ENCODE peak calls at places on chromosome 2, in eight cellular contexts. X is iris pigment epithelial cell, L is GF-D8, W is aorta, C is left kidney, O is AG04450, P is NCI-H1092, G is AG08395. M is an unnamed sample.

GRCh38 chr2:67240507-67240906 is 156.6 kb upstream of the ETAA1 start:
- DNase-seq in X (peak), G (no peak), O (no peak), P (no peak), C (no peak), W (no peak), L (no peak), M (no peak)

GRCh38 chr2:215338883-215339679 is 27.2 kb downstream of the ATIC start:
- DNase-seq in W (no peak), P (no peak), C (no peak), O (no peak), X (no peak), L (no peak), G (no peak), M (no peak)

GRCh38 chr2:219174146-219174545 is 2.6 kb downstream of the CNPPD1 start:
- DNase-seq in W (no peak), G (no peak), O (no peak), X (no peak), C (no peak), P (no peak), L (no peak), M (no peak)

GRCh38 chr2:111975819-111976218 is 77.4 kb downstream of the MERTK start:
- DNase-seq in C (no peak), O (no peak), X (peak), L (no peak), G (no peak), P (no peak), W (no peak), M (no peak)

GRCh38 chr2:144432014-144432413 is 87.9 kb downstream of the ZEB2 start:
- DNase-seq in W (no peak), O (no peak), G (no peak), X (no peak), L (no peak), P (no peak), C (no peak), M (no peak)

GRCh38 chr2:121055501-121055900 is 229.5 kb downstream of the TFCP2L1 start:
- DNase-seq in L (no peak), X (no peak), W (no peak), P (no peak), O (no peak), G (no peak), C (no peak), M (no peak)

GRCh38 chr2:174344716-174345472 is 10.1 kb downstream of the SP9 start:
- DNase-seq in C (peak), W (no peak), G (peak), P (peak), O (no peak), L (no peak), X (peak), M (peak)

GRCh38 chr2:225097035-225097434 is 54.8 kb upstream of the DOCK10 start:
- DNase-seq in C (no peak), G (no peak), L (no peak), X (no peak), W (no peak), P (no peak), O (peak), M (no peak)

GRCh38 chr2:240238786-240239185 is 98.3 kb upstream of the OTOS start:
- DNase-seq in C (no peak), P (no peak), L (no peak), X (no peak), W (peak), O (no peak), G (no peak), M (no peak)

GRCh38 chr2:145055651-145056050 is 535.7 kb upstream of the ZEB2 start:
- DNase-seq in C (no peak), X (no peak), O (no peak), G (no peak), L (no peak), W (no peak), P (no peak), M (no peak)

GRCh38 chr2:96694816-96695455 is 44.9 kb downstream of the LMAN2L start:
- DNase-seq in P (no peak), L (no peak), G (no peak), W (peak), X (no peak), O (no peak), C (no peak), M (no peak)

GRCh38 chr2:15096873-15097272 is 464.3 kb downstream of the NBAS start:
- DNase-seq in L (no peak), O (no peak), C (peak), G (no peak), P (no peak), X (no peak), W (no peak), M (no peak)

GRCh38 chr2:150041721-150042450 is 445.6 kb downstream of the RND3 start:
- DNase-seq in O (peak), C (no peak), X (peak), L (no peak), G (no peak), P (no peak), W (no peak), M (no peak)

GRCh38 chr2:111665011-111665410 is 219.0 kb downstream of the ANAPC1 start:
- DNase-seq in O (no peak), G (no peak), W (no peak), C (no peak), X (no peak), P (no peak), L (no peak), M (no peak)

GRCh38 chr2:18860179-18860578 is 270.8 kb upstream of the NT5C1B start:
- DNase-seq in P (no peak), C (no peak), X (no peak), W (no peak), G (no peak), O (no peak), L (no peak), M (no peak)

GRCh38 chr2:196586511-196586991 is 53.0 kb upstream of the CCDC150 start:
- DNase-seq in C (no peak), L (no peak), X (peak), W (no peak), G (peak), P (no peak), O (peak), M (no peak)

GRCh38 chr2:47310801-47311560 is 92.0 kb upstream of the MSH2 start:
- DNase-seq in X (no peak), P (no peak), C (no peak), O (no peak), G (no peak), L (no peak), W (peak), M (no peak)

GRCh38 chr2:101706819-101707177 is 9.3 kb downstream of the MAP4K4 start:
- DNase-seq in P (no peak), W (no peak), C (no peak), G (no peak), O (no peak), X (peak), L (no peak), M (no peak)

GRCh38 chr2:222753251-222753824 is 81.9 kb downstream of the MOGAT1 start:
- DNase-seq in G (peak), C (peak), W (no peak), O (no peak), L (no peak), X (peak), P (peak), M (no peak)

GRCh38 chr2:212015588-212015987 is 523.0 kb downstream of the ERBB4 start:
- DNase-seq in L (no peak), P (no peak), O (no peak), G (no peak), C (no peak), W (no peak), X (no peak), M (no peak)

GRCh38 chr2:238853218-238853617 is 5.3 kb downstream of the TWIST2 start:
- DNase-seq in L (no peak), O (no peak), X (no peak), G (no peak), W (no peak), C (no peak), P (no peak), M (no peak)

GRCh38 chr2:223043164-223043941 is 8.6 kb upstream of the KCNE4 start:
- DNase-seq in L (peak), P (no peak), X (no peak), G (no peak), C (no peak), O (no peak), W (no peak), M (no peak)

GRCh38 chr2:187302619-187303018 is 145.4 kb downstream of the CALCRL start:
- DNase-seq in O (no peak), L (no peak), C (no peak), X (peak), P (no peak), G (peak), W (no peak), M (no peak)

GRCh38 chr2:239397856-239398470 is 2.9 kb downstream of the HDAC4 start:
- DNase-seq in W (no peak), C (peak), X (no peak), G (no peak), L (no peak), P (no peak), O (no peak), M (no peak)

GRCh38 chr2:74999464-74999863 is 41.0 kb downstream of the POLE4 start:
- DNase-seq in C (no peak), O (no peak), X (no peak), W (no peak), G (no peak), P (no peak), L (no peak), M (no peak)

GRCh38 chr2:43751476-43751875 is 22.4 kb upstream of the DYNC2LI1 start:
- DNase-seq in P (no peak), C (no peak), L (no peak), O (no peak), X (no peak), G (no peak), W (no peak), M (no peak)

GRCh38 chr2:26471766-26472706 is 5.9 kb downstream of the OTOF start:
- DNase-seq in P (no peak), X (no peak), L (no peak), G (no peak), O (no peak), C (peak), W (no peak), M (no peak)

GRCh38 chr2:138255670-138256069 is 245.9 kb upstream of the SPOPL start:
- DNase-seq in W (no peak), L (no peak), G (no peak), X (no peak), C (no peak), O (no peak), P (no peak), M (no peak)

M was measured in SIG-M5.